ENCODE peak calls at places on chromosomes 4 and X, in nine cellular contexts. T is WERI-Rb-1, S is brain microvascular endothelial cell, I is foreskin fibroblast, F is NCI-H2107, Z is GM23248, O is HEK293T, V is T-helper 1 cell, X is H4. M is an unnamed sample.

GRCh38 chrX:32673193-32673592 is 538.2 kb downstream of the DMD start:
- DNase-seq in T (no peak), S (peak), I (no peak), F (no peak), Z (no peak), O (no peak), V (no peak), X (peak), M (no peak)

GRCh38 chr4:74397748-74398426 is 32.9 kb downstream of the EREG start:
- DNase-seq in T (no peak), S (no peak), I (no peak), F (no peak), Z (peak), O (no peak), V (peak), X (peak), M (no peak)

GRCh38 chr4:168857546-168858314 is 152.3 kb downstream of the CBR4 start:
- DNase-seq in T (no peak), S (peak), I (peak), F (no peak), Z (no peak), O (no peak), V (no peak), X (peak), M (no peak)

GRCh38 chrX:103730746-103731508 is 20.2 kb downstream of the TMEM31 start:
- DNase-seq in T (no peak), S (peak), I (peak), F (peak), Z (peak), O (no peak), V (no peak), X (peak), M (peak)

GRCh38 chr4:16767861-16768260 is 130.6 kb downstream of the LDB2 start:
- DNase-seq in T (no peak), S (no peak), I (no peak), F (no peak), Z (no peak), O (no peak), V (no peak), X (no peak), M (no peak)

GRCh38 chrX:96314974-96315373 is 369.7 kb upstream of the DIAPH2 start:
- DNase-seq in T (no peak), S (peak), I (peak), F (no peak), Z (peak), O (no peak), V (no peak), X (peak), M (peak)

GRCh38 chr4:99946346-99947189 is at the start of gene DNAJB14:
- DNase-seq in T (peak), S (peak), I (peak), F (peak), Z (peak), O (peak), V (peak), X (peak), M (peak)

GRCh38 chrX:101956556-101956955 is 24.7 kb upstream of the ZMAT1 start:
- DNase-seq in T (no peak), S (no peak), I (no peak), F (no peak), Z (no peak), O (no peak), V (no peak), X (no peak), M (no peak)

GRCh38 chr4:6634746-6635145 is 5.7 kb upstream of the MRFAP1 start:
- DNase-seq in T (no peak), S (no peak), I (no peak), F (no peak), Z (no peak), O (no peak), V (no peak), X (no peak), M (no peak)

GRCh38 chr4:82287720-82288119 is 86.1 kb downstream of the HNRNPD start:
- DNase-seq in T (no peak), S (no peak), I (no peak), F (no peak), Z (no peak), O (no peak), V (no peak), X (no peak), M (no peak)

GRCh38 chr4:44487341-44487740 is 38.7 kb upstream of the KCTD8 start:
- DNase-seq in T (no peak), S (no peak), I (no peak), F (no peak), Z (no peak), O (no peak), V (no peak), X (no peak), M (no peak)